ENCODE peak calls at places on chromosomes 5 and 9, in six cellular contexts. One of them, this sample, is unnamed.

GRCh38 chr9:88090151-88090581 is 48.1 kb downstream of the SPATA31C2 start:
- DNase-seq in CD8-positive, alpha-beta T cell: no peak
- DNase-seq in GM13977: no peak
- DNase-seq in CD4-positive, CD25-positive, alpha-beta regulatory T cell: no peak
- DNase-seq in mesothelial cell of epicardium: no peak
- DNase-seq in PC-3: no peak
- DNase-seq in this sample: no peak

GRCh38 chr5:121199238-121199999 is 652.3 kb upstream of the FTMT start:
- DNase-seq in CD8-positive, alpha-beta T cell: no peak
- DNase-seq in GM13977: no peak
- DNase-seq in CD4-positive, CD25-positive, alpha-beta regulatory T cell: no peak
- DNase-seq in mesothelial cell of epicardium: no peak
- DNase-seq in PC-3: peak; percentile 34
- DNase-seq in this sample: no peak

GRCh38 chr5:1799110-1799601 is 481 bp downstream of the MRPL36 start:
- DNase-seq in CD8-positive, alpha-beta T cell: no peak
- DNase-seq in GM13977: peak; percentile 56
- DNase-seq in CD4-positive, CD25-positive, alpha-beta regulatory T cell: peak; percentile 45
- DNase-seq in mesothelial cell of epicardium: no peak
- DNase-seq in PC-3: no peak
- DNase-seq in this sample: no peak

GRCh38 chr5:40551706-40552557 is 127.8 kb upstream of the PTGER4 start:
- DNase-seq in CD8-positive, alpha-beta T cell: no peak
- DNase-seq in GM13977: no peak
- DNase-seq in CD4-positive, CD25-positive, alpha-beta regulatory T cell: no peak
- DNase-seq in mesothelial cell of epicardium: no peak
- DNase-seq in PC-3: peak; percentile 98
- DNase-seq in this sample: no peak

GRCh38 chr9:70954126-70954525 is 167.3 kb downstream of the TRPM3 start:
- DNase-seq in CD8-positive, alpha-beta T cell: no peak
- DNase-seq in GM13977: no peak
- DNase-seq in CD4-positive, CD25-positive, alpha-beta regulatory T cell: no peak
- DNase-seq in mesothelial cell of epicardium: no peak
- DNase-seq in PC-3: peak; percentile 34
- DNase-seq in this sample: no peak

GRCh38 chr5:86684222-86684621 is 66.5 kb downstream of the COX7C start:
- DNase-seq in CD8-positive, alpha-beta T cell: no peak
- DNase-seq in GM13977: no peak
- DNase-seq in CD4-positive, CD25-positive, alpha-beta regulatory T cell: no peak
- DNase-seq in mesothelial cell of epicardium: no peak
- DNase-seq in PC-3: peak; percentile 44
- DNase-seq in this sample: no peak

GRCh38 chr9:16645970-16646369 is 224.5 kb downstream of the BNC2 start:
- DNase-seq in CD8-positive, alpha-beta T cell: no peak
- DNase-seq in GM13977: no peak
- DNase-seq in CD4-positive, CD25-positive, alpha-beta regulatory T cell: no peak
- DNase-seq in mesothelial cell of epicardium: no peak
- DNase-seq in PC-3: no peak
- DNase-seq in this sample: no peak

GRCh38 chr5:93421498-93421897 is 159.5 kb downstream of the NR2F1-AS1 start:
- DNase-seq in CD8-positive, alpha-beta T cell: no peak
- DNase-seq in GM13977: no peak
- DNase-seq in CD4-positive, CD25-positive, alpha-beta regulatory T cell: no peak
- DNase-seq in mesothelial cell of epicardium: no peak
- DNase-seq in PC-3: no peak
- DNase-seq in this sample: no peak

GRCh38 chr5:56900858-56901578 is 8.4 kb upstream of the SETD9 start:
- DNase-seq in CD8-positive, alpha-beta T cell: peak; percentile 32
- DNase-seq in GM13977: peak; percentile 53
- DNase-seq in CD4-positive, CD25-positive, alpha-beta regulatory T cell: peak; percentile 57
- DNase-seq in mesothelial cell of epicardium: no peak
- DNase-seq in PC-3: peak; percentile 56
- DNase-seq in this sample: peak; percentile 37

GRCh38 chr9:135083831-135084230 is 3.6 kb upstream of the OLFM1 start:
- DNase-seq in CD8-positive, alpha-beta T cell: no peak
- DNase-seq in GM13977: no peak
- DNase-seq in CD4-positive, CD25-positive, alpha-beta regulatory T cell: no peak
- DNase-seq in mesothelial cell of epicardium: no peak
- DNase-seq in PC-3: no peak
- DNase-seq in this sample: no peak

GRCh38 chr5:135393229-135393628 is 5.8 kb downstream of the MACROH2A1 start:
- DNase-seq in CD8-positive, alpha-beta T cell: no peak
- DNase-seq in GM13977: no peak
- DNase-seq in CD4-positive, CD25-positive, alpha-beta regulatory T cell: no peak
- DNase-seq in mesothelial cell of epicardium: no peak
- DNase-seq in PC-3: no peak
- DNase-seq in this sample: no peak

GRCh38 chr9:84851935-84852585 is 182.5 kb downstream of the NTRK2 start:
- DNase-seq in CD8-positive, alpha-beta T cell: no peak
- DNase-seq in GM13977: no peak
- DNase-seq in CD4-positive, CD25-positive, alpha-beta regulatory T cell: no peak
- DNase-seq in mesothelial cell of epicardium: no peak
- DNase-seq in PC-3: peak; percentile 52
- DNase-seq in this sample: no peak

GRCh38 chr9:108521063-108521462 is 334.7 kb downstream of the ACTL7B start:
- DNase-seq in CD8-positive, alpha-beta T cell: no peak
- DNase-seq in GM13977: no peak
- DNase-seq in CD4-positive, CD25-positive, alpha-beta regulatory T cell: no peak
- DNase-seq in mesothelial cell of epicardium: no peak
- DNase-seq in PC-3: peak; percentile 51
- DNase-seq in this sample: no peak

GRCh38 chr9:131677445-131678180 is 62.3 kb downstream of the RAPGEF1 start:
- DNase-seq in CD8-positive, alpha-beta T cell: no peak
- DNase-seq in GM13977: peak; percentile 62
- DNase-seq in CD4-positive, CD25-positive, alpha-beta regulatory T cell: peak; percentile 54
- DNase-seq in mesothelial cell of epicardium: no peak
- DNase-seq in PC-3: peak; percentile 48
- DNase-seq in this sample: peak; percentile 40

GRCh38 chr9:4665357-4665756 is 923 bp downstream of the SPATA6L start:
- DNase-seq in CD8-positive, alpha-beta T cell: no peak
- DNase-seq in GM13977: no peak
- DNase-seq in CD4-positive, CD25-positive, alpha-beta regulatory T cell: no peak
- DNase-seq in mesothelial cell of epicardium: no peak
- DNase-seq in PC-3: no peak
- DNase-seq in this sample: no peak

GRCh38 chr9:132587484-132587858 is 5.1 kb downstream of the BARHL1 start:
- DNase-seq in CD8-positive, alpha-beta T cell: no peak
- DNase-seq in GM13977: no peak
- DNase-seq in CD4-positive, CD25-positive, alpha-beta regulatory T cell: no peak
- DNase-seq in mesothelial cell of epicardium: no peak
- DNase-seq in PC-3: no peak
- DNase-seq in this sample: no peak

GRCh38 chr5:168307925-168308584 is 16.6 kb downstream of the WWC1 start:
- DNase-seq in CD8-positive, alpha-beta T cell: no peak
- DNase-seq in GM13977: no peak
- DNase-seq in CD4-positive, CD25-positive, alpha-beta regulatory T cell: no peak
- DNase-seq in mesothelial cell of epicardium: no peak
- DNase-seq in PC-3: no peak
- DNase-seq in this sample: no peak

GRCh38 chr5:73280386-73280785 is 107.4 kb downstream of the TMEM174 start:
- DNase-seq in CD8-positive, alpha-beta T cell: no peak
- DNase-seq in GM13977: no peak
- DNase-seq in CD4-positive, CD25-positive, alpha-beta regulatory T cell: no peak
- DNase-seq in mesothelial cell of epicardium: no peak
- DNase-seq in PC-3: no peak
- DNase-seq in this sample: no peak

GRCh38 chr5:171630047-171630669 is 155.5 kb upstream of the SMIM23 start:
- DNase-seq in CD8-positive, alpha-beta T cell: no peak
- DNase-seq in GM13977: no peak
- DNase-seq in CD4-positive, CD25-positive, alpha-beta regulatory T cell: no peak
- DNase-seq in mesothelial cell of epicardium: peak; percentile 80
- DNase-seq in PC-3: peak; percentile 68
- DNase-seq in this sample: no peak

GRCh38 chr5:72114629-72115028 is 7.4 kb downstream of the MAP1B start:
- DNase-seq in CD8-positive, alpha-beta T cell: no peak
- DNase-seq in GM13977: no peak
- DNase-seq in CD4-positive, CD25-positive, alpha-beta regulatory T cell: no peak
- DNase-seq in mesothelial cell of epicardium: no peak
- DNase-seq in PC-3: no peak
- DNase-seq in this sample: no peak

GRCh38 chr9:14358523-14358922 is 44.6 kb upstream of the NFIB start:
- DNase-seq in CD8-positive, alpha-beta T cell: no peak
- DNase-seq in GM13977: no peak
- DNase-seq in CD4-positive, CD25-positive, alpha-beta regulatory T cell: no peak
- DNase-seq in mesothelial cell of epicardium: no peak
- DNase-seq in PC-3: peak; percentile 28
- DNase-seq in this sample: no peak

GRCh38 chr5:90221947-90222346 is 187.6 kb downstream of the CETN3 start:
- DNase-seq in CD8-positive, alpha-beta T cell: no peak
- DNase-seq in GM13977: no peak
- DNase-seq in CD4-positive, CD25-positive, alpha-beta regulatory T cell: no peak
- DNase-seq in mesothelial cell of epicardium: no peak
- DNase-seq in PC-3: peak; percentile 96
- DNase-seq in this sample: no peak

GRCh38 chr5:83322273-83322924 is 149.1 kb upstream of the VCAN start:
- DNase-seq in CD8-positive, alpha-beta T cell: no peak
- DNase-seq in GM13977: no peak
- DNase-seq in CD4-positive, CD25-positive, alpha-beta regulatory T cell: no peak
- DNase-seq in mesothelial cell of epicardium: no peak
- DNase-seq in PC-3: peak; percentile 26
- DNase-seq in this sample: no peak